ENCODE peak calls at places on chromosomes 11 and 22, in five cellular contexts. I, C, P, K and M are unnamed samples.
A peak's percentile ranks its signal among the peaks of the same experiment; 100 is the strongest.

GRCh38 chr11:48001438-48002021 is 21.2 kb downstream of the PTPRJ start:
- DNase-seq in I (no peak), C (no peak), P (peak; percentile 90), K (peak; percentile 65), M (no peak)

GRCh38 chr11:73376803-73377629 is 817 bp downstream of the RELT start:
- DNase-seq in I (peak; percentile 55), C (peak; percentile 33), P (peak; percentile 80), K (peak; percentile 67), M (peak; percentile 34)

GRCh38 chr11:79237676-79238075 is 203.2 kb downstream of the TENM4 start:
- DNase-seq in I (no peak), C (no peak), P (no peak), K (no peak), M (no peak)

GRCh38 chr11:62599909-62600308 is 1.8 kb downstream of the MTA2 start:
- DNase-seq in I (no peak), C (no peak), P (peak; percentile 55), K (peak; percentile 34), M (no peak)

GRCh38 chr11:59097113-59097708 is 9.8 kb upstream of the FAM111B start:
- DNase-seq in I (peak; percentile 4), C (peak; percentile 10), P (peak; percentile 79), K (peak; percentile 73), M (no peak)

GRCh38 chr22:49072996-49073645 is 754.6 kb downstream of the BRD1 start:
- DNase-seq in I (no peak), C (no peak), P (no peak), K (no peak), M (no peak)

GRCh38 chr22:31954535-31955326 is 10.4 kb downstream of the YWHAH start:
- DNase-seq in I (peak; percentile 23), C (no peak), P (no peak), K (no peak), M (no peak)

GRCh38 chr22:16960884-16961249 is 47.2 kb downstream of the GAB4 start:
- DNase-seq in I (no peak), C (no peak), P (no peak), K (no peak), M (no peak)

GRCh38 chr11:106101370-106101769 is 23.9 kb downstream of the AASDHPPT start:
- DNase-seq in I (no peak), C (no peak), P (no peak), K (no peak), M (no peak)

GRCh38 chr11:91459840-91460239 is 764.8 kb upstream of the FAT3 start:
- DNase-seq in I (no peak), C (no peak), P (no peak), K (no peak), M (no peak)